ENCODE peak calls at places on chromosomes 6 and 20, in eight cellular contexts. X, A, E, S, Z, O, V and W are unnamed samples.

GRCh38 chr6:4319992-4320683 is 184.8 kb upstream of the ECI2 start:
- DNase-seq in O (no peak), Z (peak), E (peak), X (no peak), V (peak), S (no peak), A (no peak), W (no peak)

GRCh38 chr20:49768204-49769124 is 44.2 kb upstream of the SLC9A8 start:
- DNase-seq in X (peak), E (peak), S (peak), O (no peak), Z (peak), A (peak), V (peak), W (peak)

GRCh38 chr20:45450097-45450818 is 19.3 kb upstream of the WFDC2 start:
- DNase-seq in S (no peak), X (no peak), E (peak), A (no peak), O (no peak), V (no peak), Z (peak), W (no peak)

GRCh38 chr6:10030942-10031537 is 383.8 kb downstream of the TFAP2A start:
- DNase-seq in O (no peak), X (no peak), Z (no peak), V (no peak), S (no peak), A (no peak), E (no peak), W (no peak)

GRCh38 chr6:78629154-78629721 is 238.1 kb upstream of the IRAK1BP1 start:
- DNase-seq in V (no peak), O (no peak), S (no peak), E (peak), A (no peak), X (no peak), Z (peak), W (no peak)

GRCh38 chr6:167047554-167047953 is 48.4 kb downstream of the CEP43 start:
- DNase-seq in O (peak), E (no peak), Z (no peak), V (no peak), A (no peak), S (no peak), X (no peak), W (no peak)

GRCh38 chr6:76694779-76695178 is 622.3 kb upstream of the IMPG1 start:
- DNase-seq in V (no peak), E (no peak), Z (no peak), X (no peak), S (no peak), A (no peak), O (no peak), W (no peak)

GRCh38 chr6:3457710-3458605 is 1.1 kb upstream of the SLC22A23 start:
- DNase-seq in A (peak), V (peak), Z (peak), O (no peak), S (no peak), X (no peak), E (peak), W (no peak)

GRCh38 chr6:110233769-110234374 is 53.6 kb downstream of the CDC40 start:
- DNase-seq in O (no peak), E (peak), S (no peak), A (no peak), Z (peak), X (no peak), V (no peak), W (no peak)

GRCh38 chr6:35311390-35312075 is 13.9 kb downstream of the DEF6 start:
- DNase-seq in Z (no peak), V (no peak), O (no peak), S (no peak), X (no peak), A (no peak), E (no peak), W (no peak)

GRCh38 chr6:139161169-139161568 is 26.3 kb downstream of the HECA start:
- DNase-seq in A (no peak), Z (peak), V (no peak), E (no peak), O (no peak), X (peak), S (no peak), W (peak)

GRCh38 chr20:38790210-38791053 is 15.1 kb upstream of the PPP1R16B start:
- DNase-seq in A (no peak), V (no peak), Z (peak), X (no peak), S (no peak), O (no peak), E (peak), W (no peak)

GRCh38 chr20:3777726-3778629 is 3.3 kb downstream of the SPEF1 start:
- DNase-seq in X (peak), Z (peak), O (no peak), S (no peak), E (peak), V (peak), A (no peak), W (no peak)
- TF ChIP-seq CTCF in X (no peak), Z (peak), O (no peak), S (no peak), E (peak), V (no peak), A (no peak), W (no peak)

GRCh38 chr6:106102034-106102433 is 15.9 kb downstream of the PRDM1 start:
- DNase-seq in Z (no peak), O (no peak), V (no peak), S (no peak), E (no peak), X (no peak), A (no peak), W (no peak)
- H3K4me3 ChIP-seq in Z (no peak), O (peak), V (no peak), S (no peak), E (no peak), X (no peak), A (no peak), W (no peak)

GRCh38 chr6:42627044-42627443 is 63.2 kb downstream of the UBR2 start:
- DNase-seq in X (no peak), A (no peak), E (no peak), S (no peak), O (no peak), Z (no peak), V (no peak), W (no peak)
- TF ChIP-seq CTCF in X (no peak), A (no peak), E (no peak), S (no peak), O (no peak), Z (no peak), V (no peak), W (no peak)

GRCh38 chr6:165660881-165661415 is 2.1 kb downstream of the PDE10A start:
- DNase-seq in S (no peak), V (no peak), O (no peak), Z (no peak), E (peak), X (no peak), A (no peak), W (no peak)
- H3K4me3 ChIP-seq in S (peak), V (peak), O (peak), Z (peak), E (peak), X (peak), A (peak), W (peak)

GRCh38 chr6:112087916-112088315 is 525 bp downstream of the FAM229B start:
- DNase-seq in E (no peak), X (no peak), S (no peak), Z (no peak), A (no peak), V (no peak), O (no peak), W (no peak)

GRCh38 chr6:112087136-112087908 is at the start of the genes FAM229B and TUBE1:
- DNase-seq in E (peak), S (peak), V (peak), X (peak), O (peak), A (peak), Z (peak), W (peak)

GRCh38 chr6:112081569-112081968 is 5.7 kb downstream of the TUBE1 start:
- DNase-seq in X (no peak), V (no peak), S (no peak), A (no peak), O (no peak), Z (no peak), E (no peak), W (no peak)

GRCh38 chr6:112085666-112086065 is 1.6 kb downstream of the TUBE1 start:
- DNase-seq in E (peak), X (no peak), S (no peak), V (peak), A (no peak), Z (no peak), O (no peak), W (no peak)

DNA sequence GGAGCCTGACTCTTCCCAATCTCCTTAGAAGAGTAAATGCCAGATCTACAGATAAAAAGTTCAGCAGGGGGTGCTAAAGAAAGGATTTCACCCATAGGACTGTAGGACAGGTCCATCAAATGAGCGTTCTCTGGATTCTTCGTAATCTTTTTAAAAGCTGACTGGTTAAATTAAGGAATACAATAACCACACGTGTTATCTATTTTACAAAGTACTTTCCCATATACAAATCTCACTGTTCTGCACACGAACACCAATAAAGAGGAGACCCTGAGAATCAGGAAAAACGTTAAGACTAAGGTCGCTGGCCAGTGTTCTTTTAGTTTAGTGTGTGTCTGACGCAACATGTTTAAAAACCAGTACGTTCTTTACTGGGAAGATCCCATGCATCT is 542 bp downstream of the TUBE1 start:
- DNase-seq in O (no peak), V (no peak), X (no peak), A (no peak), E (peak), S (no peak), Z (peak), W (peak)
- TF ChIP-seq CTCF in O (no peak), V (no peak), X (no peak), A (no peak), E (peak), S (peak), Z (peak), W (peak)

GRCh38 chr6:88725111-88725711 is 238.2 kb downstream of the RNGTT start:
- DNase-seq in V (peak), X (no peak), Z (peak), S (peak), O (no peak), E (peak), A (no peak), W (peak)

GRCh38 chr6:88734544-88734943 is 228.9 kb downstream of the RNGTT start:
- DNase-seq in S (no peak), A (no peak), O (no peak), X (no peak), Z (no peak), E (no peak), V (no peak), W (no peak)

GRCh38 chr6:88730602-88731001 is 232.8 kb downstream of the RNGTT start:
- DNase-seq in Z (peak), E (peak), O (no peak), V (no peak), S (no peak), X (no peak), A (no peak), W (peak)

GRCh38 chr6:88728756-88729155 is 234.7 kb downstream of the RNGTT start:
- DNase-seq in S (no peak), A (no peak), E (no peak), Z (no peak), X (no peak), O (no peak), V (no peak), W (no peak)
- H3K4me3 ChIP-seq in S (no peak), A (no peak), E (no peak), Z (no peak), X (no peak), O (no peak), V (no peak), W (no peak)

GRCh38 chr6:52549428-52549827 is 27.4 kb downstream of the TRAM2 start:
- DNase-seq in A (no peak), E (no peak), Z (no peak), X (no peak), V (no peak), O (no peak), S (no peak), W (no peak)
- TF ChIP-seq CTCF in A (no peak), E (no peak), Z (no peak), X (no peak), V (no peak), O (no peak), S (no peak), W (no peak)

GRCh38 chr6:90586675-90587638 is at the start of gene MAP3K7:
- DNase-seq in E (peak), Z (peak), S (peak), O (peak), V (peak), X (peak), A (peak), W (peak)

GRCh38 chr6:90578894-90579549 is 7.8 kb downstream of the MAP3K7 start:
- DNase-seq in S (no peak), A (no peak), O (no peak), V (no peak), X (no peak), E (no peak), Z (no peak), W (no peak)

GRCh38 chr6:90583783-90584481 is 2.9 kb downstream of the MAP3K7 start:
- DNase-seq in Z (no peak), S (no peak), X (no peak), A (no peak), O (no peak), V (no peak), E (no peak), W (no peak)

GRCh38 chr6:90583179-90583578 is 3.7 kb downstream of the MAP3K7 start:
- DNase-seq in A (no peak), X (no peak), Z (peak), V (no peak), S (no peak), O (no peak), E (no peak), W (no peak)

DNA sequence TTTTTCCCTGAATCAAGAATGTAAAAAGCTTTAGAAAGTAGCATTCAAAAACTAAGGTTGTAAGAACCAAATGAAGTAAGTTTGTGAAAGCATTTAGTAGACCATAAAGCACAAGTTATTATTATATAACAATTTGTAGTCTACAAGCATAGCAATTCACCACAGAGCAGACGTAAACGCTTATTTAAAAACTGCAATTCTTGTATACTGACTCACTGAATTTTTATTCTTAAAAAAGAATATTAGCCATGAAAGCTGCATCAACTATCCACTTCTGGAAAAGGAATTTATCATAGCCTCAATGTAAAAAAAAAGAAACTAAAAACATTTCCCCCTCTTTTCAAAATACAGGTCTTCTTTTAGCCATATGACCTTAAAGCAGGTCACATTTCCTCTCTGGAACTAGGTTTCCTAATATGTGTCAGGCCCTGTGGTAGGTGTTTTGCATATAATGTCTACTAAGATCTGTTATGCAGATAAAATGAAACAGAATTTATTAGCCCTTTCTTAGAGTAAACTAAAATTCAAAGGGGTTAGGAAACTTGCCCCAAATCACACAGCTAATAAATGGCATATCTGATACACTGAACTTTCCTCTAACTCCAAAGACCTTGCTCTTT is 2.1 kb downstream of the MAP3K7 start:
- DNase-seq in E (no peak), Z (peak), O (no peak), A (no peak), X (no peak), S (no peak), V (no peak), W (no peak)
- H3K4me3 ChIP-seq in E (peak), Z (no peak), O (peak), A (no peak), X (no peak), S (peak), V (peak), W (no peak)